ENCODE peak calls at places on chromosomes 5 and 9, in nine cellular contexts. M, V, S, X, E, A, W, Z and H are unnamed samples.

GRCh38 chr9:121813811-121814210 is 162.4 kb downstream of the DAB2IP start:
- DNase-seq in M (no peak), V (no peak), S (no peak), X (no peak), E (no peak), A (no peak), W (no peak), Z (no peak), H (no peak)

GRCh38 chr5:80435476-80435875 is 27.6 kb downstream of the ZFYVE16 start:
- DNase-seq in M (no peak), V (no peak), S (no peak), X (no peak), E (no peak), A (no peak), W (no peak), Z (no peak), H (no peak)

GRCh38 chr9:132879443-132880310 is 979 bp downstream of the SPACA9 start:
- DNase-seq in M (peak; percentile 64), V (no peak), S (no peak), X (no peak), E (peak; percentile 8), A (no peak), W (peak; percentile 7), Z (no peak), H (no peak)

GRCh38 chr5:4370218-4370617 is 769.9 kb upstream of the ADAMTS16 start:
- DNase-seq in M (no peak), V (no peak), S (no peak), X (no peak), E (no peak), A (no peak), W (no peak), Z (no peak), H (no peak)

GRCh38 chr9:32742296-32742695 is 41.0 kb upstream of the TMEM215 start:
- DNase-seq in M (no peak), V (no peak), S (no peak), X (no peak), E (peak; percentile 47), A (no peak), W (no peak), Z (peak; percentile 1), H (no peak)

GRCh38 chr9:22049411-22049810 is 40.3 kb upstream of the CDKN2B start:
- DNase-seq in M (no peak), V (no peak), S (peak; percentile 81), X (no peak), E (peak; percentile 33), A (no peak), W (no peak), Z (peak; percentile 76), H (no peak)

GRCh38 chr9:126341461-126341860 is 14.8 kb downstream of the MVB12B start:
- DNase-seq in M (no peak), V (no peak), S (no peak), X (no peak), E (no peak), A (no peak), W (no peak), Z (no peak), H (no peak)

GRCh38 chr5:14153932-14154646 is 10.9 kb downstream of the TRIO start:
- DNase-seq in M (no peak), V (no peak), S (peak; percentile 61), X (no peak), E (peak; percentile 94), A (peak; percentile 71), W (no peak), Z (peak; percentile 80), H (peak; percentile 78)

GRCh38 chr9:109452761-109453160 is 45.3 kb downstream of the PTPN3 start:
- DNase-seq in M (no peak), V (no peak), S (peak; percentile 70), X (no peak), E (peak; percentile 77), A (no peak), W (no peak), Z (peak; percentile 97), H (no peak)

GRCh38 chr5:143649869-143650268 is 162.1 kb upstream of the HMHB1 start:
- DNase-seq in M (no peak), V (no peak), S (peak; percentile 90), X (no peak), E (peak; percentile 65), A (no peak), W (no peak), Z (no peak), H (no peak)

GRCh38 chr9:127021664-127022337 is 100.6 kb downstream of the ANGPTL2 start:
- DNase-seq in M (no peak), V (no peak), S (peak; percentile 99), X (no peak), E (peak; percentile 98), A (peak; percentile 91), W (no peak), Z (peak; percentile 96), H (peak; percentile 92)

GRCh38 chr5:72115277-72115676 is 8.0 kb downstream of the MAP1B start:
- DNase-seq in M (no peak), V (no peak), S (no peak), X (no peak), E (peak; percentile 26), A (no peak), W (no peak), Z (no peak), H (no peak)

GRCh38 chr5:15241216-15241821 is 258.7 kb upstream of the FBXL7 start:
- DNase-seq in M (no peak), V (no peak), S (peak; percentile 18), X (no peak), E (no peak), A (no peak), W (no peak), Z (no peak), H (no peak)

GRCh38 chr5:177204281-177204680 is 70.7 kb downstream of the NSD1 start:
- DNase-seq in M (no peak), V (no peak), S (no peak), X (no peak), E (no peak), A (no peak), W (no peak), Z (no peak), H (no peak)